ENCODE peak calls at places on chromosomes 13 and 19, in six cellular contexts. R is A549, H is IMR-90, I is GM12878, Z is HepG2, A is K562. K is an unnamed sample.

GRCh38 chr19:11018743-11019142 is 57.9 kb downstream of the SMARCA4 start:
- DNase-seq in A (no peak), H (no peak), Z (no peak), I (no peak), R (no peak), K (no peak)

GRCh38 chr13:50366488-50367174 is 351.4 kb downstream of the KCNRG start:
- DNase-seq in I (peak; percentile 79), R (no peak), H (no peak), Z (no peak), A (no peak), K (no peak)

GRCh38 chr13:28527629-28528028 is 32.7 kb upstream of the FLT1 start:
- DNase-seq in A (no peak), I (no peak), H (no peak), Z (no peak), R (no peak), K (no peak)

GRCh38 chr13:113448545-113448884 is 4.8 kb downstream of the ADPRHL1 start:
- DNase-seq in Z (peak; percentile 29), A (peak; percentile 33), I (no peak), H (no peak), R (no peak), K (no peak)

GRCh38 chr13:108960006-108960405 is 330.6 kb downstream of the MYO16 start:
- DNase-seq in R (no peak), H (no peak), A (no peak), I (no peak), Z (no peak), K (no peak)

GRCh38 chr13:99258210-99258860 is at the start of gene GPR18:
- DNase-seq in R (no peak), Z (no peak), H (peak; percentile 24), I (peak; percentile 67), A (no peak), K (no peak)

GRCh38 chr19:38209152-38209551 is 14.9 kb downstream of the DPF1 start:
- DNase-seq in R (no peak), A (no peak), H (no peak), I (no peak), Z (no peak), K (no peak)

GRCh38 chr19:1849999-1850398 is 1.7 kb upstream of the REXO1 start:
- DNase-seq in A (no peak), R (no peak), I (no peak), H (no peak), Z (no peak), K (no peak)

GRCh38 chr13:49452725-49453457 is 8.8 kb downstream of the SETDB2 start:
- DNase-seq in I (no peak), H (no peak), A (no peak), Z (no peak), R (no peak), K (no peak)

GRCh38 chr19:12913011-12913561 is 6.0 kb downstream of the SYCE2 start:
- DNase-seq in I (no peak), A (peak; percentile 24), Z (peak; percentile 62), H (peak; percentile 42), R (no peak), K (peak; percentile 45)

GRCh38 chr13:46119883-46120614 is 15.2 kb upstream of the CPB2 start:
- DNase-seq in R (peak; percentile 28), H (peak; percentile 19), A (peak; percentile 87), I (no peak), Z (no peak), K (peak; percentile 26)

GRCh38 chr13:82615043-82615442 is 1267.2 kb downstream of the SLITRK1 start:
- DNase-seq in I (no peak), H (no peak), A (no peak), Z (no peak), R (no peak), K (peak; percentile 34)

GRCh38 chr19:37654525-37654832 is 786 bp downstream of the ZFP30 start:
- DNase-seq in R (no peak), I (no peak), A (no peak), Z (no peak), H (peak; percentile 26), K (no peak)

GRCh38 chr19:30852168-30852567 is 480.0 kb downstream of the ZNF536 start:
- DNase-seq in Z (no peak), R (no peak), I (no peak), H (no peak), A (no peak), K (no peak)
- TF ChIP-seq BHLHE40 in Z (no peak), R (no peak), I (no peak), H (no peak), A (no peak), K (no peak)

GRCh38 chr19:39502640-39503417 is 4.1 kb downstream of the DLL3 start:
- DNase-seq in A (peak; percentile 88), R (peak; percentile 94), H (peak; percentile 73), I (no peak), Z (peak; percentile 56), K (peak; percentile 91)
- TF ChIP-seq BHLHE40 in A (peak; percentile 82), R (peak; percentile 16), H (peak; percentile 50), I (peak; percentile 62), Z (peak; percentile 59), K (no peak)

GRCh38 chr19:14070268-14071050 is 2.1 kb upstream of the MISP3 start:
- DNase-seq in R (no peak), A (no peak), Z (no peak), I (no peak), H (no peak), K (no peak)

GRCh38 chr19:14073232-14073924 is 792 bp downstream of the MISP3 start:
- DNase-seq in R (peak; percentile 78), I (no peak), H (peak; percentile 82), A (peak; percentile 85), Z (no peak), K (peak; percentile 79)

GRCh38 chr19:14078406-14078805 is 5.8 kb downstream of the MISP3 start:
- DNase-seq in R (no peak), Z (no peak), A (no peak), H (peak; percentile 38), I (no peak), K (no peak)

GRCh38 chr19:14073925-14074838 is 1.6 kb downstream of the MISP3 start:
- DNase-seq in A (peak; percentile 60), H (peak; percentile 25), R (no peak), Z (no peak), I (no peak), K (no peak)

GRCh38 chr19:14072535-14073231 is at the start of gene MISP3:
- DNase-seq in Z (no peak), H (no peak), A (peak; percentile 40), I (no peak), R (peak; percentile 49), K (no peak)
- TF ChIP-seq BHLHE40 in Z (peak; percentile 22), H (no peak), A (peak; percentile 39), I (peak; percentile 74), R (no peak), K (no peak)

GRCh38 chr19:45800009-45800553 is 7.4 kb upstream of the DMWD start:
- DNase-seq in I (no peak), H (peak; percentile 71), A (peak; percentile 39), Z (no peak), R (peak; percentile 65), K (no peak)
- TF ChIP-seq BHLHE40 in I (no peak), H (no peak), A (no peak), Z (no peak), R (no peak), K (no peak)

K was measured in HEK293T.